ENCODE peak calls at places on chromosomes 3 and 15, in five cellular contexts. A is vagina, Y is lower lobe of right lung, O is OCI-LY7, L is pancreas. X is an unnamed sample.

GRCh38 chr15:96421211-96421610 is 90.7 kb downstream of the NR2F2 start:
- DNase-seq in Y (no peak), L (no peak), A (no peak), O (no peak), X (no peak)

GRCh38 chr3:186538779-186539178 is 5.4 kb downstream of the CRYGS start:
- DNase-seq in A (no peak), Y (no peak), O (no peak), L (no peak), X (no peak)

GRCh38 chr3:194379651-194380050 is 10.1 kb upstream of the LRRC15 start:
- DNase-seq in L (no peak), A (no peak), O (no peak), Y (no peak), X (no peak)

GRCh38 chr3:182248349-182248880 is 536.7 kb downstream of the SOX2 start:
- DNase-seq in O (peak; percentile 35), Y (no peak), L (no peak), A (no peak), X (no peak)

GRCh38 chr3:111070772-111071256 is 802 bp upstream of the NECTIN3 start:
- DNase-seq in O (no peak), A (no peak), L (no peak), Y (no peak), X (no peak)

GRCh38 chr3:9183811-9184463 is 65.5 kb downstream of the SRGAP3 start:
- DNase-seq in A (no peak), Y (no peak), O (no peak), L (no peak), X (no peak)

GRCh38 chr3:71998995-71999673 is 214.2 kb upstream of the PROK2 start:
- DNase-seq in Y (no peak), O (no peak), L (no peak), A (no peak), X (no peak)

GRCh38 chr3:194312743-194313281 is 38.3 kb downstream of the CPN2 start:
- DNase-seq in Y (no peak), O (no peak), L (no peak), A (no peak), X (peak; percentile 89)

GRCh38 chr15:49122541-49123062 is 32.8 kb downstream of the COPS2 start:
- DNase-seq in Y (no peak), A (no peak), L (no peak), O (no peak), X (no peak)

GRCh38 chr15:45185903-45186770 is 1.6 kb downstream of the SHF start:
- DNase-seq in O (no peak), L (no peak), A (no peak), Y (no peak), X (no peak)

GRCh38 chr15:71469393-71469792 is 341.0 kb upstream of the NR2E3 start:
- DNase-seq in A (no peak), L (no peak), Y (no peak), O (no peak), X (no peak)

GRCh38 chr3:123750659-123751420 is 133.3 kb downstream of the MYLK start:
- DNase-seq in Y (no peak), A (no peak), O (no peak), L (no peak), X (no peak)

GRCh38 chr3:57682284-57682683 is 10.6 kb downstream of the DENND6A start:
- DNase-seq in Y (no peak), A (no peak), L (no peak), O (no peak), X (no peak)

GRCh38 chr3:194861375-194861774 is 175.7 kb downstream of the FAM43A start:
- DNase-seq in Y (no peak), L (no peak), A (no peak), O (no peak), X (no peak)

GRCh38 chr3:64902991-64903390 is 215.2 kb upstream of the ADAMTS9 start:
- DNase-seq in L (no peak), O (no peak), A (no peak), Y (no peak), X (no peak)

GRCh38 chr3:139302084-139302800 is 41.6 kb upstream of the MRPS22 start:
- DNase-seq in A (no peak), L (no peak), Y (no peak), O (no peak), X (no peak)

GRCh38 chr3:61926913-61927312 is 365.5 kb downstream of the PTPRG start:
- DNase-seq in L (no peak), Y (no peak), A (no peak), O (no peak), X (no peak)

GRCh38 chr3:173841334-173841733 is 443.8 kb downstream of the NLGN1 start:
- DNase-seq in A (no peak), O (no peak), Y (no peak), L (no peak), X (no peak)

GRCh38 chr3:131349946-131350347 is 31.6 kb upstream of the NUDT16 start:
- DNase-seq in Y (no peak), A (no peak), O (no peak), L (no peak), X (no peak)

GRCh38 chr3:10560060-10560861 is 54.9 kb upstream of the ATP2B2 start:
- DNase-seq in L (no peak), A (peak; percentile 79), Y (no peak), O (no peak), X (no peak)

GRCh38 chr3:184602406-184603155 is 41.0 kb downstream of the EPHB3 start:
- DNase-seq in Y (no peak), A (no peak), O (no peak), L (no peak), X (no peak)

GRCh38 chr3:40585381-40586016 is 60.7 kb downstream of the ZNF621 start:
- DNase-seq in O (no peak), L (no peak), Y (no peak), A (no peak), X (no peak)

GRCh38 chr3:144893980-144894379 is 922.4 kb downstream of the DIPK2A start:
- DNase-seq in A (no peak), Y (no peak), O (no peak), L (no peak), X (no peak)

GRCh38 chr3:138947303-138948121 is 495 bp downstream of the FOXL2NB start:
- DNase-seq in A (no peak), L (no peak), Y (no peak), O (no peak), X (no peak)

GRCh38 chr15:68821898-68822380 is 1.2 kb upstream of the ANP32A start:
- DNase-seq in L (no peak), A (no peak), Y (no peak), O (peak; percentile 45), X (peak; percentile 52)

GRCh38 chr3:166697495-166697894 is 682.6 kb downstream of the ZBBX start:
- DNase-seq in L (no peak), O (no peak), A (no peak), Y (no peak), X (no peak)

DNA sequence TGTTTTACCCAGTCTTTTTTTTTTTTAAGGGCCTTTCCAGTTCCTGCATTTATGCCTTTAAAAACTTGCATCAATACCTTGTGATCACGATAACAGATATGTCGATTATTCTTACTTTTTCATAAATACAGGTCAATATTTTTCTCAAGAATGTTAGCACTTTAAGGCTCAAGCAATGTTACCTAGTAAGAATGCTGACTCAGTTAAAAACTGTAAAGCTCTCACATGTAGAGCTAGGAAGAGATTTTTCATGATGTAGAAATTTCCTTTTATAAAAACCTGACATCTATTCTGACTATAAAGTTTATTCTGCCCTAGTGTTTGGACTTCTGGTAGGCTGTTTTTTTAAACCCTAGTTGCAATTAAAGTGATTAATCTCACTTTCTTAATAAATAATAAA is 684.0 kb downstream of the ZBBX start:
- DNase-seq in Y (no peak), L (no peak), A (no peak), O (no peak), X (no peak)
- TF ChIP-seq CTCF in Y (no peak), L (no peak), A (no peak), O (no peak), X (no peak)

GRCh38 chr15:78147566-78147965 is 1.6 kb upstream of the IDH3A start:
- DNase-seq in A (no peak), L (no peak), Y (no peak), O (no peak), X (no peak)
- H3K27ac ChIP-seq in A (no peak overlapping the region), L (no peak overlapping the region), Y (no peak overlapping the region), O (no peak overlapping the region), X (no peak overlapping the region)

GRCh38 chr3:169664034-169664820 is 715 bp upstream of the MECOM start:
- DNase-seq in Y (peak; percentile 51), L (peak; percentile 45), A (no peak), O (no peak), X (no peak)

GRCh38 chr3:169659858-169660614 is 3.5 kb downstream of the MECOM start:
- DNase-seq in L (peak; percentile 58), Y (peak; percentile 51), O (no peak), A (no peak), X (no peak)

GRCh38 chr3:169660709-169661566 is 2.6 kb downstream of the MECOM start:
- DNase-seq in Y (peak; percentile 48), L (peak; percentile 43), O (no peak), A (no peak), X (no peak)

GRCh38 chr3:169662215-169663070 is 1.1 kb downstream of the MECOM start:
- DNase-seq in A (no peak), O (peak; percentile 73), Y (peak; percentile 87), L (peak; percentile 93), X (peak; percentile 67)

DNA sequence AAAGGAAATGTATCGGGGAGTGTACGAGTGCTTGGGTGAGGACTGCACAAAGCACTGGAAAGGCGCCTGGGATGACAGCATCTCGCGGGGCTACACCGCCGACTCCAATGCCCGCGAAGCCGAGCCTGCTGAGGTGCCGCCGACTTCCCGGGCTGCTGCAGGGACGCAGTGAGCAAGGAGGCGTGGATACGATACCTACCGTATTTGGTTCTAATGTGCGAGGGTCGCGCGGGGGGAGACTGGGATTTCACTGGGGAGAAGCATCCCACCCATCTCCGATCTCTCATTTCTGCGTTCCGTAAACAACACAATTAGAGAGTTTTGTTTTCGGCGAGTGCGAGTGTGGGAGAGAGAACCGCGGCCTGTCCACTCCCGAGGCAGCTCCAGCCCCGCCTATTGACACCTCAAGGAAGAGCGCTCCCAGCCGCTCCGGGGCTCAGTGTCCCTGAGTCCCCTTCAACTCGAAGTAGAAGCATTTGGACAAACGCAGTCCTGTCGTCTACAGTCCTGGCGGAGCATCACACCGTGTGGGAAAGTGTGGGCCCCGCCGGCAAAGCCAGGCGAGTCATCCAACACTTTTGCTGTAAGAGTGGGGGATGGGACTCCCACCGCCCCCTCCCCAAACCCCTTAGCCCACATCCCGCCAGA is 1.8 kb downstream of the MECOM start:
- DNase-seq in Y (peak; percentile 56), O (peak; percentile 14), A (no peak), L (peak; percentile 40), X (no peak)
- H3K4me1 ChIP-seq in Y (peaks cover 32% of the 10 kb centered on the region), O (no peaks in the 10 kb centered on the region), A (peaks cover 30% of the 10 kb centered on the region), L (peaks cover 15% of the 10 kb centered on the region), X (no peaks in the 10 kb centered on the region)

GRCh38 chr15:55799287-55800212 is 56.6 kb upstream of the PRTG start:
- DNase-seq in A (no peak), Y (peak; percentile 52), O (peak; percentile 37), L (no peak), X (no peak)
- TF ChIP-seq CTCF in A (peak; percentile 30), Y (peak; percentile 63), O (peak; percentile 78), L (no peak), X (no peak)

X was measured in prostate gland.